ENCODE peak calls at places on chromosomes 2 and 18, in nine cellular contexts. R, H, P, N, U, D, G, A and C are unnamed samples.

GRCh38 chr2:178843688-178844087 is 36.5 kb upstream of the TTN start:
- DNase-seq in R (no peak), H (no peak), P (no peak), N (no peak), U (no peak), D (no peak), G (no peak), A (no peak), C (no peak)

GRCh38 chr18:52082250-52082649 is 257.7 kb upstream of the DCC start:
- DNase-seq in R (no peak), H (no peak), P (no peak), N (no peak), U (no peak), D (no peak), G (peak; percentile 7), A (no peak), C (no peak)

GRCh38 chr2:228602277-228602676 is 420.8 kb upstream of the SPHKAP start:
- DNase-seq in R (no peak), H (no peak), P (no peak), N (no peak), U (no peak), D (no peak), G (no peak), A (no peak), C (no peak)

GRCh38 chr18:26618130-26618529 is 69.8 kb upstream of the KCTD1 start:
- DNase-seq in R (no peak), H (no peak), P (no peak), N (no peak), U (no peak), D (no peak), G (no peak), A (no peak), C (no peak)

GRCh38 chr2:29580223-29580622 is 341.2 kb downstream of the ALK start:
- DNase-seq in R (no peak), H (no peak), P (no peak), N (no peak), U (no peak), D (no peak), G (no peak), A (no peak), C (no peak)

GRCh38 chr2:187117483-187117882 is 268.5 kb upstream of the ZSWIM2 start:
- DNase-seq in R (no peak), H (no peak), P (no peak), N (no peak), U (no peak), D (no peak), G (no peak), A (no peak), C (no peak)

GRCh38 chr18:59899298-59900221 is at the start of gene PMAIP1:
- DNase-seq in R (peak; percentile 89), H (peak; percentile 92), P (peak; percentile 80), N (peak; percentile 89), U (peak; percentile 73), D (peak; percentile 92), G (peak; percentile 49), A (peak; percentile 87), C (peak; percentile 87)

GRCh38 chr2:46803911-46804670 is 111.5 kb downstream of the MCFD2 start:
- DNase-seq in R (no peak), H (peak; percentile 47), P (no peak), N (no peak), U (no peak), D (peak; percentile 0), G (no peak), A (no peak), C (no peak)

GRCh38 chr2:147487286-147487979 is 357.4 kb upstream of the ACVR2A start:
- DNase-seq in R (no peak), H (no peak), P (no peak), N (no peak), U (no peak), D (no peak), G (no peak), A (no peak), C (no peak)

GRCh38 chr2:98378901-98379300 is 32.6 kb downstream of the CNGA3 start:
- DNase-seq in R (no peak), H (no peak), P (peak; percentile 86), N (no peak), U (no peak), D (no peak), G (no peak), A (no peak), C (no peak)

GRCh38 chr2:101696272-101697123 is 1.0 kb upstream of the MAP4K4 start:
- DNase-seq in R (peak; percentile 49), H (no peak), P (no peak), N (no peak), U (no peak), D (peak; percentile 32), G (no peak), A (no peak), C (no peak)

GRCh38 chr2:80054339-80054675 is 250.2 kb downstream of the LRRTM1 start:
- DNase-seq in R (no peak), H (no peak), P (no peak), N (no peak), U (no peak), D (no peak), G (no peak), A (no peak), C (no peak)

GRCh38 chr2:237859082-237859433 is 365 bp upstream of the RAMP1 start:
- DNase-seq in R (no peak), H (peak; percentile 72), P (no peak), N (peak; percentile 55), U (no peak), D (no peak), G (no peak), A (no peak), C (no peak)

GRCh38 chr2:39730685-39731302 is 48.3 kb downstream of the THUMPD2 start:
- DNase-seq in R (no peak), H (no peak), P (no peak), N (no peak), U (no peak), D (no peak), G (peak; percentile 60), A (peak; percentile 38), C (no peak)

GRCh38 chr2:169961911-169962310 is 134.7 kb downstream of the UBR3 start:
- DNase-seq in R (no peak), H (peak; percentile 72), P (peak; percentile 41), N (no peak), U (no peak), D (no peak), G (no peak), A (no peak), C (no peak)

GRCh38 chr2:164840930-164841718 is 499 bp downstream of the COBLL1 start:
- DNase-seq in R (peak; percentile 86), H (peak; percentile 85), P (peak; percentile 73), N (peak; percentile 88), U (peak; percentile 29), D (peak; percentile 72), G (peak; percentile 82), A (peak; percentile 34), C (peak; percentile 86)

GRCh38 chr2:111216811-111217652 is 96.3 kb downstream of the BCL2L11 start:
- DNase-seq in R (no peak), H (no peak), P (no peak), N (no peak), U (no peak), D (no peak), G (no peak), A (no peak), C (no peak)

GRCh38 chr2:236015171-236015570 is 153.0 kb downstream of the GBX2 start:
- DNase-seq in R (no peak), H (no peak), P (no peak), N (no peak), U (no peak), D (no peak), G (no peak), A (no peak), C (no peak)

GRCh38 chr2:91442246-91442905 is 2750.9 kb downstream of the RPIA start:
- DNase-seq in R (peak; percentile 27), H (peak; percentile 63), P (no peak), N (peak; percentile 64), U (peak; percentile 22), D (no peak), G (no peak), A (peak; percentile 26), C (peak; percentile 27)

GRCh38 chr18:33757037-33757436 is 179.0 kb downstream of the ASXL3 start:
- DNase-seq in R (no peak), H (no peak), P (no peak), N (no peak), U (no peak), D (no peak), G (no peak), A (no peak), C (no peak)

GRCh38 chr18:3454365-3455089 is 4.6 kb downstream of the TGIF1 start:
- DNase-seq in R (no peak), H (no peak), P (peak; percentile 40), N (no peak), U (no peak), D (peak; percentile 47), G (peak; percentile 66), A (peak; percentile 75), C (peak; percentile 58)
- TF ChIP-seq POLR2A in R (no peak), H (no peak), P (peak; percentile 38), N (no peak), U (no peak), D (no peak), G (peak; percentile 57), A (no peak), C (no peak)

GRCh38 chr2:74119912-74120825 is 27.5 kb downstream of the BOLA3 start:
- DNase-seq in R (peak; percentile 80), H (peak; percentile 90), P (peak; percentile 83), N (peak; percentile 90), U (peak; percentile 91), D (peak; percentile 72), G (peak; percentile 78), A (peak; percentile 94), C (peak; percentile 83)
- TF ChIP-seq POLR2A in R (no peak), H (no peak), P (peak; percentile 46), N (no peak), U (peak; percentile 88), D (no peak), G (peak; percentile 63), A (peak; percentile 90), C (no peak)

DNA sequence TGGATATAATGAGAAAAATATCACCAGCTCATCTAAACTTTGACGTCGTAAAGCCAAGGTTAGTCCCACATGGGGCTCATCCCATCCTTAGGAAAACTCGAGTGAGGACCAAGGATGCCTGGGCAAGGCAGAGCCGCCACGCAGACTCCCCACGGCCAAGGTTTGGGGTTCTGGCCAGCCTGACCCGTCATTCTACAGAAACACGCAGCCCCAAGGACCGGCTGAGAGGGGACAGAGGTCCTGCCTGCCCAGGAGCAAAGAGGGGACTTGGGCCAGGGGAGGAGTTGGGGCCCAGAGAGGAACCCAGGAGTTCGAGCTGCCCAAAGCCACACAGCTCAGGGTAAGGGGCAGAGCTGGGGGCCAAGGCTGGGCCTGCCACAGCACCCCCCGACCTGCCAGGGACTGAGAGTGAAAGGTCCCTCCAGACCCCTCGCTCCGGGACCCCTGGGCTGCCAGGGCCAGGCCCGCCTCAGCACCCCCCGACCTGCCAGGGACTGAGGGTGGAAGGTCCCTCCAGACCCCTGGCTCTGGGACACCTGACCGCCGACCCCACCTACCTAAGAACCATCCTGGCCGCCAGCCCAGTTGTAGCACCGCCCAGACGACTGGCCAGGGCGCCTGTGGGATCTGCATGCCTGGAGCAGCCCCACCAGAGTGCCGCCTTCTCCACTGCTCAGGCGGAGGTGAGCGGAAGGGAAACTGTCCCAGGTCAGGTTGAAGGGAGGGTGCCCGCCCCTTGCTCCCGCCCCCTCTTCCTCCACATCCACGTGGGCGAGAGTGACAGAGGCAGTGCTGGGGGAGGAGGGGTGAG is at the start of gene PDCD1:
- DNase-seq in R (peak; percentile 34), H (peak; percentile 68), P (peak; percentile 21), N (peak; percentile 69), U (peak; percentile 86), D (no peak), G (peak; percentile 31), A (peak; percentile 79), C (peak; percentile 53)
- TF ChIP-seq POLR2A in R (no peak), H (no peak), P (no peak), N (no peak), U (peak; percentile 88), D (no peak), G (no peak), A (no peak), C (no peak)

GRCh38 chr2:11343626-11344341 is 652 bp downstream of the ROCK2 start:
- DNase-seq in R (peak; percentile 32), H (peak; percentile 80), P (peak; percentile 50), N (peak; percentile 76), U (peak; percentile 29), D (peak; percentile 39), G (peak; percentile 85), A (peak; percentile 58), C (peak; percentile 72)
- TF ChIP-seq POLR2A in R (no peak), H (no peak), P (peak; percentile 63), N (no peak), U (peak; percentile 22), D (no peak), G (peak; percentile 75), A (peak; percentile 54), C (peak; percentile 29)